ENCODE peak calls at places on chromosomes 7 and 10, in four cellular contexts. E, W, G and O are unnamed samples.

GRCh38 chr10:71706216-71707121 is 13.1 kb downstream of the C10orf105 start:
- DNase-seq in E (no peak), W (no peak), G (no peak), O (no peak)

GRCh38 chr7:84492565-84493034 is 298.0 kb upstream of the SEMA3A start:
- DNase-seq in G (no peak), E (no peak), W (no peak), O (no peak)

GRCh38 chr10:46223626-46224413 is 63.0 kb upstream of the ANTXRL start:
- DNase-seq in G (no peak), W (no peak), E (no peak), O (no peak)

GRCh38 chr10:130352291-130352645 is 216.1 kb downstream of the GLRX3 start:
- DNase-seq in E (no peak), W (no peak), G (no peak), O (peak; percentile 3)

GRCh38 chr10:44253769-44254462 is 131.0 kb downstream of the CXCL12 start:
- DNase-seq in G (no peak), E (no peak), W (peak; percentile 51), O (no peak)

GRCh38 chr7:128920913-128921582 is 10.5 kb upstream of the KCP start:
- DNase-seq in W (no peak), E (no peak), G (no peak), O (no peak)

GRCh38 chr10:3287566-3288445 is 115.2 kb upstream of the PITRM1 start:
- DNase-seq in W (no peak), E (no peak), G (no peak), O (no peak)

GRCh38 chr10:15427836-15428414 is 56.8 kb upstream of the FAM171A1 start:
- DNase-seq in E (no peak), W (peak; percentile 36), G (peak; percentile 21), O (peak; percentile 9)

GRCh38 chr10:131786756-131787605 is 113.8 kb upstream of the PPP2R2D start:
- DNase-seq in E (no peak), W (no peak), G (peak; percentile 43), O (no peak)

GRCh38 chr7:94578615-94579014 is 69.0 kb downstream of the CASD1 start:
- DNase-seq in W (no peak), E (no peak), G (no peak), O (no peak)

GRCh38 chr7:100247152-100247757 is 27.5 kb downstream of the PVRIG start:
- DNase-seq in G (peak; percentile 79), E (no peak), W (no peak), O (peak; percentile 92)

GRCh38 chr10:126420571-126421275 is 32.4 kb upstream of the ADAM12 start:
- DNase-seq in E (no peak), G (no peak), W (no peak), O (no peak)

GRCh38 chr10:36280396-36280795 is 638.3 kb upstream of the FZD8 start:
- DNase-seq in G (no peak), W (no peak), E (no peak), O (no peak)

GRCh38 chr10:131429141-131429540 is 117.6 kb upstream of the TCERG1L start:
- DNase-seq in G (no peak), W (no peak), E (no peak), O (no peak)

GRCh38 chr10:99659868-99660366 is 608 bp downstream of the ENTPD7 start:
- DNase-seq in W (no peak), G (no peak), E (no peak), O (no peak)

GRCh38 chr7:103773726-103774125 is 215.7 kb downstream of the RELN start:
- DNase-seq in G (no peak), W (no peak), E (no peak), O (no peak)

GRCh38 chr7:107856806-107857540 is 34.0 kb upstream of the DLD start:
- DNase-seq in W (no peak), G (no peak), E (peak; percentile 42), O (no peak)

GRCh38 chr10:62502995-62503613 is 128.9 kb downstream of the ZNF365 start:
- DNase-seq in W (no peak), E (no peak), G (no peak), O (no peak)

GRCh38 chr7:158235862-158236261 is 351.8 kb downstream of the PTPRN2 start:
- DNase-seq in E (no peak), W (no peak), G (no peak), O (peak; percentile 73)

GRCh38 chr7:5553298-5553877 is 129.8 kb upstream of the TNRC18 start:
- DNase-seq in E (no peak), G (no peak), W (no peak), O (no peak)

GRCh38 chr7:137454169-137455166 is 110.9 kb upstream of the PTN start:
- DNase-seq in E (no peak), G (peak; percentile 69), W (peak; percentile 16), O (peak; percentile 78)

GRCh38 chr10:85524001-85524400 is 842.6 kb downstream of the GRID1 start:
- DNase-seq in W (no peak), E (no peak), G (no peak), O (no peak)

GRCh38 chr7:42025635-42026375 is 211.2 kb downstream of the GLI3 start:
- DNase-seq in W (no peak), G (no peak), E (no peak), O (no peak)

GRCh38 chr10:123863721-123864432 is 27.7 kb downstream of the CPXM2 start:
- DNase-seq in G (no peak), E (no peak), W (no peak), O (no peak)

GRCh38 chr10:92290076-92290836 is 622 bp downstream of the CPEB3 start:
- DNase-seq in G (peak; percentile 17), W (no peak), E (peak; percentile 50), O (peak; percentile 36)

GRCh38 chr10:49384268-49384953 is 11.5 kb downstream of the DRGX start:
- DNase-seq in G (no peak), W (no peak), E (no peak), O (no peak)

GRCh38 chr10:15744217-15744865 is 24.6 kb upstream of the ITGA8 start:
- DNase-seq in W (peak; percentile 37), E (peak; percentile 41), G (peak; percentile 40), O (no peak)

GRCh38 chr7:6197801-6198551 is 74.4 kb downstream of the CYTH3 start:
- DNase-seq in E (no peak), W (no peak), G (peak; percentile 50), O (peak; percentile 89)